ENCODE peak calls at places on chromosomes 7 and 10, in ten cellular contexts. One of them, this sample, is unnamed.

GRCh38 chr7:95933618-95934017 is 161.3 kb downstream of the DYNC1I1 start:
- DNase-seq in pancreas: no peak
- DNase-seq in transverse colon: no peak
- DNase-seq in NB4: no peak
- DNase-seq in cardiac fibroblast: no peak
- DNase-seq in brain microvascular endothelial cell: no peak
- DNase-seq in AG04450: no peak
- DNase-seq in mammary epithelial cell: no peak
- DNase-seq in heart right ventricle: no peak
- DNase-seq in WERI-Rb-1: no peak
- DNase-seq in this sample: no peak

GRCh38 chr10:123847686-123848432 is 43.7 kb downstream of the CPXM2 start:
- DNase-seq in pancreas: no peak
- DNase-seq in transverse colon: peak
- DNase-seq in NB4: no peak
- DNase-seq in cardiac fibroblast: no peak
- DNase-seq in brain microvascular endothelial cell: no peak
- DNase-seq in AG04450: no peak
- DNase-seq in mammary epithelial cell: peak
- DNase-seq in heart right ventricle: no peak
- DNase-seq in WERI-Rb-1: no peak
- DNase-seq in this sample: no peak

GRCh38 chr10:112953075-112953501 is 3.0 kb downstream of the TCF7L2 start:
- DNase-seq in pancreas: peak
- DNase-seq in transverse colon: peak
- DNase-seq in NB4: no peak
- DNase-seq in cardiac fibroblast: peak
- DNase-seq in brain microvascular endothelial cell: no peak
- DNase-seq in AG04450: no peak
- DNase-seq in mammary epithelial cell: no peak
- DNase-seq in heart right ventricle: peak
- DNase-seq in WERI-Rb-1: no peak
- DNase-seq in this sample: no peak

GRCh38 chr10:82245906-82246305 is 370.9 kb downstream of the NRG3 start:
- DNase-seq in pancreas: no peak
- DNase-seq in transverse colon: no peak
- DNase-seq in NB4: no peak
- DNase-seq in cardiac fibroblast: no peak
- DNase-seq in brain microvascular endothelial cell: no peak
- DNase-seq in AG04450: no peak
- DNase-seq in mammary epithelial cell: peak
- DNase-seq in heart right ventricle: no peak
- DNase-seq in WERI-Rb-1: no peak
- DNase-seq in this sample: no peak

GRCh38 chr7:52120908-52121307 is 804.3 kb upstream of the COBL start:
- DNase-seq in pancreas: no peak
- DNase-seq in transverse colon: no peak
- DNase-seq in NB4: no peak
- DNase-seq in cardiac fibroblast: no peak
- DNase-seq in brain microvascular endothelial cell: no peak
- DNase-seq in AG04450: no peak
- DNase-seq in mammary epithelial cell: no peak
- DNase-seq in heart right ventricle: no peak
- DNase-seq in WERI-Rb-1: no peak
- DNase-seq in this sample: no peak

GRCh38 chr7:105350906-105351305 is 37.8 kb downstream of the SRPK2 start:
- DNase-seq in pancreas: no peak
- DNase-seq in transverse colon: no peak
- DNase-seq in NB4: no peak
- DNase-seq in cardiac fibroblast: no peak
- DNase-seq in brain microvascular endothelial cell: no peak
- DNase-seq in AG04450: no peak
- DNase-seq in mammary epithelial cell: no peak
- DNase-seq in heart right ventricle: no peak
- DNase-seq in WERI-Rb-1: peak
- DNase-seq in this sample: no peak

GRCh38 chr10:17200885-17201164 is 647 bp downstream of the TRDMT1 start:
- DNase-seq in pancreas: no peak
- DNase-seq in transverse colon: peak
- DNase-seq in NB4: peak
- DNase-seq in cardiac fibroblast: peak
- DNase-seq in brain microvascular endothelial cell: peak
- DNase-seq in AG04450: no peak
- DNase-seq in mammary epithelial cell: peak
- DNase-seq in heart right ventricle: no peak
- DNase-seq in WERI-Rb-1: peak
- DNase-seq in this sample: no peak

GRCh38 chr10:71950683-71951082 is 13.5 kb upstream of the CHST3 start:
- DNase-seq in pancreas: no peak
- DNase-seq in transverse colon: no peak
- DNase-seq in NB4: no peak
- DNase-seq in cardiac fibroblast: no peak
- DNase-seq in brain microvascular endothelial cell: no peak
- DNase-seq in AG04450: no peak
- DNase-seq in mammary epithelial cell: peak
- DNase-seq in heart right ventricle: no peak
- DNase-seq in WERI-Rb-1: no peak
- DNase-seq in this sample: no peak

GRCh38 chr10:3197354-3198003 is 24.9 kb upstream of the PITRM1 start:
- DNase-seq in pancreas: peak
- DNase-seq in transverse colon: peak
- DNase-seq in NB4: peak
- DNase-seq in cardiac fibroblast: peak
- DNase-seq in brain microvascular endothelial cell: peak
- DNase-seq in AG04450: peak
- DNase-seq in mammary epithelial cell: peak
- DNase-seq in heart right ventricle: peak
- DNase-seq in WERI-Rb-1: peak
- DNase-seq in this sample: peak

GRCh38 chr7:90271753-90272152 is 26.8 kb downstream of the CFAP69 start:
- DNase-seq in pancreas: no peak
- DNase-seq in transverse colon: no peak
- DNase-seq in NB4: no peak
- DNase-seq in cardiac fibroblast: peak
- DNase-seq in brain microvascular endothelial cell: peak
- DNase-seq in AG04450: peak
- DNase-seq in mammary epithelial cell: peak
- DNase-seq in heart right ventricle: no peak
- DNase-seq in WERI-Rb-1: no peak
- DNase-seq in this sample: peak

GRCh38 chr7:108109216-108109908 is 20.8 kb downstream of the LAMB4 start:
- DNase-seq in pancreas: no peak
- DNase-seq in transverse colon: peak
- DNase-seq in NB4: peak
- DNase-seq in cardiac fibroblast: peak
- DNase-seq in brain microvascular endothelial cell: no peak
- DNase-seq in AG04450: no peak
- DNase-seq in mammary epithelial cell: no peak
- DNase-seq in heart right ventricle: no peak
- DNase-seq in WERI-Rb-1: peak
- DNase-seq in this sample: no peak

GRCh38 chr7:133851416-133851815 is 275.7 kb upstream of the LRGUK start:
- DNase-seq in pancreas: no peak
- DNase-seq in transverse colon: no peak
- DNase-seq in NB4: no peak
- DNase-seq in cardiac fibroblast: no peak
- DNase-seq in brain microvascular endothelial cell: no peak
- DNase-seq in AG04450: no peak
- DNase-seq in mammary epithelial cell: peak
- DNase-seq in heart right ventricle: no peak
- DNase-seq in WERI-Rb-1: no peak
- DNase-seq in this sample: no peak

GRCh38 chr7:149493366-149493765 is 4.2 kb downstream of the ZNF746 start:
- DNase-seq in pancreas: no peak
- DNase-seq in transverse colon: no peak
- DNase-seq in NB4: no peak
- DNase-seq in cardiac fibroblast: no peak
- DNase-seq in brain microvascular endothelial cell: no peak
- DNase-seq in AG04450: no peak
- DNase-seq in mammary epithelial cell: no peak
- DNase-seq in heart right ventricle: no peak
- DNase-seq in WERI-Rb-1: no peak
- DNase-seq in this sample: no peak

GRCh38 chr7:149490083-149490482 is 7.5 kb downstream of the ZNF746 start:
- DNase-seq in pancreas: no peak
- DNase-seq in transverse colon: no peak
- DNase-seq in NB4: no peak
- DNase-seq in cardiac fibroblast: no peak
- DNase-seq in brain microvascular endothelial cell: no peak
- DNase-seq in AG04450: no peak
- DNase-seq in mammary epithelial cell: no peak
- DNase-seq in heart right ventricle: no peak
- DNase-seq in WERI-Rb-1: no peak
- DNase-seq in this sample: no peak

GRCh38 chr7:149494738-149495368 is 2.8 kb downstream of the ZNF746 start:
- DNase-seq in pancreas: no peak
- DNase-seq in transverse colon: no peak
- DNase-seq in NB4: peak
- DNase-seq in cardiac fibroblast: peak
- DNase-seq in brain microvascular endothelial cell: no peak
- DNase-seq in AG04450: peak
- DNase-seq in mammary epithelial cell: no peak
- DNase-seq in heart right ventricle: no peak
- DNase-seq in WERI-Rb-1: no peak
- DNase-seq in this sample: no peak

DNA sequence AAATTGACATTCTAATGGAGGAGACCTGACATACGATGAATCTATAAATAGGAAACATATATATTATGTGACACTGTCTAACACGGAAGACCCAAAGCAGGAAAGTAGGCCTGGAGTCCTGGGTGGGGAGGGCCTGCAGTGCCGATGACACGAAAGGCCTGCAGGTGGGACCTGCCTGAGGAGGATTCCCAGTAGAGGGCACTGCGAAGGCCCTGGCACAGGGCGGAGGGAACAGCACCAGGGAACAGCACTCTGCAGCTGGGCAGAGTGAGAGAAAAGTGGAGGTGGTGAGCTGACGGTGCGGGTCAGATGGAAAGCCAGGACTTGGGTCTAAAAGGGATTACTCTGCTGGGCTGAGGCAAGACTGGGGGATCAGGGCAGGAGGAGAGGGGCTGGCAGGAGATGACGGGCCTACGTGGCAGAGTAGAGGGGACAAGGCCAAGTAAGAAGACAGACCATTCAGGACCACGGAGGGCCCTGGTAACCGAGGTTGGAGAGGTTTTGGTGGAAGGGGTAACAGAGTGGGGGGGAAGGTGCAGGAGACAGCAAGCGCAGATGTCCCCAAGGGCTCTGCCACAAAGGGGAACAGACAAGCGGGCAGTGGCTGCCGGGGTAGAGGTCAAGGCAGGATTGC is 8.1 kb downstream of the ZNF746 start:
- DNase-seq in pancreas: no peak
- DNase-seq in transverse colon: no peak
- DNase-seq in NB4: no peak
- DNase-seq in cardiac fibroblast: no peak
- DNase-seq in brain microvascular endothelial cell: no peak
- DNase-seq in AG04450: no peak
- DNase-seq in mammary epithelial cell: no peak
- DNase-seq in heart right ventricle: no peak
- DNase-seq in WERI-Rb-1: peak
- DNase-seq in this sample: no peak
- TF ChIP-seq CTCF in pancreas: no peak
- TF ChIP-seq CTCF in transverse colon: no peak
- TF ChIP-seq CTCF in NB4: peak
- TF ChIP-seq CTCF in cardiac fibroblast: no peak
- TF ChIP-seq CTCF in brain microvascular endothelial cell: peak
- TF ChIP-seq CTCF in AG04450: no peak
- TF ChIP-seq CTCF in mammary epithelial cell: no peak
- TF ChIP-seq CTCF in heart right ventricle: no peak
- TF ChIP-seq CTCF in WERI-Rb-1: peak
- TF ChIP-seq CTCF in this sample: peak

DNA sequence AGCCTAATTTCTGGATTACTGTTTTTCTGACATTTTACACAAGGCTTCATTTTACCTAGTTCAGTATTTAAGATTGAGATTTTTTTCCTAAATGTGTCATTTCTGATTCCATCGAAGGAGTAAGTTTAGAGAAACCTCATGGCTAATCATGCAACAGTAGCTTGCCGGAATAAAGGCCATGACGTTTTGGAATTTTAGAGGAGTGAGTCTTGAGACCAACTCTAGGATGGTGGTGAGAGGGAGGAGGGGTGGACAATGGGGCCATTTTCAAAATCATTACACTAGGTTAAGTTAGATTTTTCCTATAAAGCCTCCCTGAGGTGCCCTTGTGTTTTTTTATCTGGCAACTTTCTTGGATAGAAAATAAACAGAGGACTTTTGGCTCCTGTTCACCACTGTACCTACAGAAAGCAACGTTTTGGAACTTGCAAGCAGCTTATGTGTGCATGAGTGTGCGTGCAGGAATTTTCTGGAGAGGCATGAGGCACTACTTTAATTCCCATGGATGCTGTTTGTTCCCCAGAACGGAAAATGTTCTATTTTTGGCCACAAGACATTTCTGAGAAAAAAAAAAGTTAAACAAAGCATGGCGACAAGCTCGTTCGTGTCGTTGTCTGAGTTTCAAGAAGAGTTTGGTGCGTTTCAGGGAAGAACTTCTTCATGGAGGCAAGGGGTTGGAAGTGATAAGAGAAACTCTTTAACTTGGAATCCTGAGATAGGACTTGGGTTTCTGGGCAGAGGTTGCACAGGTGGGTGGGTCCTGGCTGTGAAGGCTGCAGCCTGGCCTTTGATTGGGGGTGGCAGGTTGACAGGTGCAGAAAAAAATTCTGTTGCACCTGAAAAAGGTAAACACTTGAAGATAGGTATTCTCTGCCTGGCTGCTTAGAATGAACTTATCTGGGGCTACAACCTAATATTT is 178.1 kb downstream of the PTEN start:
- DNase-seq in pancreas: no peak
- DNase-seq in transverse colon: no peak
- DNase-seq in NB4: no peak
- DNase-seq in cardiac fibroblast: peak
- DNase-seq in brain microvascular endothelial cell: no peak
- DNase-seq in AG04450: no peak
- DNase-seq in mammary epithelial cell: no peak
- DNase-seq in heart right ventricle: no peak
- DNase-seq in WERI-Rb-1: no peak
- DNase-seq in this sample: no peak
- H3K4me3 ChIP-seq in pancreas: peak
- H3K4me3 ChIP-seq in transverse colon: no peak
- H3K4me3 ChIP-seq in NB4: no peak
- H3K4me3 ChIP-seq in cardiac fibroblast: no peak
- H3K4me3 ChIP-seq in brain microvascular endothelial cell: no peak
- H3K4me3 ChIP-seq in AG04450: no peak
- H3K4me3 ChIP-seq in mammary epithelial cell: no peak
- H3K4me3 ChIP-seq in heart right ventricle: no peak
- H3K4me3 ChIP-seq in WERI-Rb-1: no peak
- H3K4me3 ChIP-seq in this sample: no peak

GRCh38 chr7:37853468-37853867 is 5.1 kb downstream of the NME8 start:
- DNase-seq in pancreas: no peak
- DNase-seq in transverse colon: no peak
- DNase-seq in NB4: peak
- DNase-seq in cardiac fibroblast: no peak
- DNase-seq in brain microvascular endothelial cell: no peak
- DNase-seq in AG04450: no peak
- DNase-seq in mammary epithelial cell: no peak
- DNase-seq in heart right ventricle: no peak
- DNase-seq in WERI-Rb-1: peak
- DNase-seq in this sample: no peak
- TF ChIP-seq CTCF in pancreas: no peak
- TF ChIP-seq CTCF in transverse colon: no peak
- TF ChIP-seq CTCF in NB4: peak
- TF ChIP-seq CTCF in cardiac fibroblast: peak
- TF ChIP-seq CTCF in brain microvascular endothelial cell: no peak
- TF ChIP-seq CTCF in AG04450: no peak
- TF ChIP-seq CTCF in mammary epithelial cell: peak
- TF ChIP-seq CTCF in heart right ventricle: no peak
- TF ChIP-seq CTCF in WERI-Rb-1: peak
- TF ChIP-seq CTCF in this sample: peak

GRCh38 chr7:49773082-49773938 is at the start of gene VWC2:
- DNase-seq in pancreas: peak
- DNase-seq in transverse colon: no peak
- DNase-seq in NB4: no peak
- DNase-seq in cardiac fibroblast: no peak
- DNase-seq in brain microvascular endothelial cell: no peak
- DNase-seq in AG04450: no peak
- DNase-seq in mammary epithelial cell: no peak
- DNase-seq in heart right ventricle: peak
- DNase-seq in WERI-Rb-1: peak
- DNase-seq in this sample: no peak
- H3K4me3 ChIP-seq in pancreas: peak
- H3K4me3 ChIP-seq in transverse colon: peak
- H3K4me3 ChIP-seq in NB4: no peak
- H3K4me3 ChIP-seq in cardiac fibroblast: no peak
- H3K4me3 ChIP-seq in brain microvascular endothelial cell: no peak
- H3K4me3 ChIP-seq in AG04450: no peak
- H3K4me3 ChIP-seq in mammary epithelial cell: no peak
- H3K4me3 ChIP-seq in heart right ventricle: peak
- H3K4me3 ChIP-seq in WERI-Rb-1: peak
- H3K4me3 ChIP-seq in this sample: peak